ENCODE peak calls at places on chromosomes 16 and 17, in six cellular contexts. K is spleen, H is HepG2, O is GM12878, N is breast epithelium, B is stomach. R is an unnamed sample.

GRCh38 chr16:15777533-15778203 is 79.2 kb downstream of the MYH11 start:
- DNase-seq in B (no peak), K (peak; percentile 13), N (no peak), H (peak; percentile 85), O (no peak), R (peak; percentile 64)

GRCh38 chr16:86806838-86807351 is 228.5 kb downstream of the FOXL1 start:
- DNase-seq in N (no peak), O (no peak), H (no peak), B (no peak), K (no peak), R (peak; percentile 38)

GRCh38 chr17:38605230-38605851 is 411 bp downstream of the SRCIN1 start:
- DNase-seq in O (no peak), N (no peak), B (no peak), K (no peak), H (no peak), R (no peak)

GRCh38 chr16:391885-392335 is 5.1 kb upstream of the NME4 start:
- DNase-seq in O (no peak), B (peak; percentile 60), N (no peak), H (peak; percentile 60), K (peak; percentile 88), R (no peak)

GRCh38 chr16:50372611-50373344 is 4.0 kb upstream of the BRD7 start:
- DNase-seq in K (no peak), B (no peak), O (no peak), H (peak; percentile 71), N (peak; percentile 68), R (peak; percentile 92)

GRCh38 chr16:71807905-71808592 is 585 bp downstream of the AP1G1 start:
- DNase-seq in N (peak; percentile 35), B (no peak), K (no peak), H (no peak), O (no peak), R (peak; percentile 69)

GRCh38 chr17:61335845-61336655 is 63.6 kb upstream of the TBX2 start:
- DNase-seq in O (no peak), B (peak; percentile 72), N (no peak), K (no peak), H (peak; percentile 99), R (no peak)

GRCh38 chr17:70366421-70366820 is 197.1 kb downstream of the KCNJ2 start:
- DNase-seq in K (no peak), N (no peak), O (no peak), B (no peak), H (no peak), R (no peak)

GRCh38 chr16:66549284-66550131 is at the start of gene TK2:
- DNase-seq in N (peak; percentile 48), O (no peak), K (peak; percentile 92), B (peak; percentile 75), H (peak; percentile 37), R (peak; percentile 80)

GRCh38 chr17:7914771-7915610 is 1.1 kb downstream of the RNF227 start:
- DNase-seq in O (no peak), B (no peak), N (peak; percentile 59), H (no peak), K (no peak), R (peak; percentile 80)

GRCh38 chr17:73586153-73586906 is 57.9 kb downstream of the SDK2 start:
- DNase-seq in K (no peak), O (no peak), B (no peak), N (no peak), H (no peak), R (no peak)

GRCh38 chr17:78185981-78186688 is 717 bp downstream of the TK1 start:
- DNase-seq in K (no peak), H (no peak), N (no peak), B (no peak), O (no peak), R (no peak)

GRCh38 chr17:9658593-9659211 is 13.4 kb downstream of the USP43 start:
- DNase-seq in H (no peak), O (no peak), K (no peak), B (no peak), N (no peak), R (no peak)

GRCh38 chr17:80441133-80441578 is 26.2 kb downstream of the ENDOV start:
- DNase-seq in N (no peak), H (peak; percentile 35), B (no peak), K (no peak), O (no peak), R (no peak)

GRCh38 chr16:30991052-30991451 is 6.0 kb downstream of the HSD3B7 start:
- DNase-seq in K (no peak), N (no peak), O (no peak), B (no peak), H (no peak), R (no peak)

GRCh38 chr17:35795007-35795870 is at the start of gene MMP28:
- DNase-seq in B (peak; percentile 64), K (peak; percentile 82), O (no peak), H (no peak), N (no peak), R (no peak)

GRCh38 chr16:6274366-6274765 is 1058.3 kb upstream of the RBFOX1 start:
- DNase-seq in H (no peak), N (no peak), B (no peak), K (no peak), O (no peak), R (no peak)

GRCh38 chr17:9902116-9902515 is 3.0 kb downstream of the RCVRN start:
- DNase-seq in O (no peak), K (peak; percentile 33), H (no peak), B (no peak), N (no peak), R (no peak)

GRCh38 chr17:39576187-39576586 is 31.5 kb downstream of the NEUROD2 start:
- DNase-seq in O (no peak), B (no peak), K (no peak), N (no peak), H (peak; percentile 35), R (no peak)

GRCh38 chr16:82700541-82701240 is 73.9 kb downstream of the CDH13 start:
- DNase-seq in H (no peak), K (no peak), O (peak; percentile 12), B (no peak), N (no peak), R (no peak)

GRCh38 chr16:53781023-53781605 is 77.2 kb downstream of the FTO start:
- DNase-seq in N (no peak), B (no peak), H (peak; percentile 68), K (no peak), O (no peak), R (no peak)

GRCh38 chr16:76741623-76742022 is 449.4 kb upstream of the MON1B start:
- DNase-seq in K (no peak), O (no peak), H (no peak), B (no peak), N (no peak), R (no peak)

GRCh38 chr16:31112711-31113419 is 4.6 kb upstream of the KAT8 start:
- DNase-seq in K (no peak), B (no peak), H (no peak), N (no peak), O (no peak), R (no peak)

GRCh38 chr16:70253291-70254094 is 1.8 kb upstream of the EXOSC6 start:
- DNase-seq in B (no peak), O (no peak), N (no peak), K (no peak), H (peak; percentile 45), R (no peak)

GRCh38 chr16:74304835-74305176 is 8.2 kb downstream of the PSMD7 start:
- DNase-seq in K (no peak), B (no peak), N (no peak), H (no peak), O (no peak), R (no peak)

GRCh38 chr16:74305286-74305685 is 8.7 kb downstream of the PSMD7 start:
- DNase-seq in B (no peak), H (no peak), N (no peak), K (no peak), O (no peak), R (no peak)

GRCh38 chr16:74309789-74310781 is 13.5 kb downstream of the PSMD7 start:
- DNase-seq in O (no peak), N (no peak), H (peak; percentile 62), K (no peak), B (no peak), R (no peak)

GRCh38 chr16:74305978-74306784 is 9.6 kb downstream of the PSMD7 start:
- DNase-seq in K (no peak), N (no peak), H (no peak), O (no peak), B (no peak), R (no peak)

DNA sequence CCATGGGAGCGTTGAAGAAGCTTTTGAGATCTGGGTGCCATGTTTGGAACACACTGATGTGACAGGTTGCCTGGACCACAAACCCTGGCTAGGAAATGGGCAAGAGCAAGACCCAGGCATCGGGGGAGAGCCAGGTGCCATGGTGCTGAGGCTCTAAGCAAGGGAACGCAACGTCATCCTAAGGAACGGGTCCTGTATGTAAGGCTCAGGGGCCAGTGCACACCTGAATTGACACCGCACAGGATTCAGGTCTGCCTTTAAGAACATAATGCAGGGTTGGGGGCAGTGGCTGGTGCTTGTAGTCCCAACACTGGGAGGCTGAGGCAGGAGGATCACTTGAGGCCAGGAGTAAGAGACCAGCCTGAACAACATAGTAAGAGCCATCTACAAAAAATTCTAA is 10.8 kb downstream of the PSMD7 start:
- DNase-seq in N (no peak), O (no peak), K (no peak), H (no peak), B (no peak), R (no peak)
- TF ChIP-seq POLR2AphosphoS5 in N (no peak), O (no peak), K (peak; percentile 37), H (no peak), B (no peak), R (no peak)

GRCh38 chr17:58591455-58591854 is 77.0 kb upstream of the MTMR4 start:
- DNase-seq in B (no peak), O (no peak), K (no peak), H (no peak), N (no peak), R (no peak)

GRCh38 chr17:58593121-58593520 is 78.7 kb upstream of the MTMR4 start:
- DNase-seq in K (no peak), B (no peak), H (no peak), O (no peak), N (no peak), R (no peak)

GRCh38 chr17:58590377-58590776 is 75.9 kb upstream of the MTMR4 start:
- DNase-seq in B (no peak), K (no peak), O (no peak), H (no peak), N (no peak), R (peak; percentile 5)

GRCh38 chr17:58595194-58595792 is 80.9 kb upstream of the MTMR4 start:
- DNase-seq in K (no peak), N (no peak), H (no peak), O (no peak), B (no peak), R (peak; percentile 28)
- H3K36me3 ChIP-seq in K (no peaks in the 10 kb centered on the region), N (no peaks in the 10 kb centered on the region), H (no peaks in the 10 kb centered on the region), O (no peaks in the 10 kb centered on the region), B (no peaks in the 10 kb centered on the region), R (no peaks in the 10 kb centered on the region)

DNA sequence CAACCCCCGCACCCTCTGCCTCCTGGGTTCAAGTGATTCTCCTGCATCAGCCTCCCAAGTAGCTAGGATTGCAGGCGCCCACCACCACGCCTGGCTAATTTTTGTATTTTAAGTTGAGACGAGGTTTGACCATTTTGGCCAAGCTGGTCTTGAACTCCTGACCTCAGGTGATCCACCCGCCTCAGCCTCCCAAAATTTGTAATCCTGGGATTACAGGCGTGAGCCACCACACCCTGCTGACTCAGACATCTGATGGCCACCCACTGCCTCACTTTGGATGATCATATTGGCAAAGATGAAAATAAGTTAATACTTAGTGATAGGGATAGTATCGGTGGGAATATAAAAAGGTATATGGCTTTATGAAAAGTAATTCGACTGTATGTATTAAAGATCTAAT is 55.9 kb downstream of the GRB2 start:
- DNase-seq in B (no peak), H (no peak), O (no peak), N (no peak), K (no peak), R (no peak)
- H3K4me1 ChIP-seq in B (peaks cover 87% of the 10 kb centered on the region), H (peaks cover 78% of the 10 kb centered on the region), O (peaks cover 50% of the 10 kb centered on the region), N (no peaks in the 10 kb centered on the region), K (peaks cover 92% of the 10 kb centered on the region), R (peaks cover 66% of the 10 kb centered on the region)

GRCh38 chr17:82414548-82415281 is 3.4 kb upstream of the HEXD start:
- DNase-seq in B (peak; percentile 72), K (peak; percentile 88), O (no peak), N (peak; percentile 43), H (peak; percentile 40), R (peak; percentile 78)
- TF ChIP-seq POLR2AphosphoS5 in B (no peak), K (peak; percentile 30), O (no peak), N (no peak), H (no peak), R (no peak)